ENCODE peak calls at places on chromosomes 3 and 15, in nine cellular contexts. One of them, this sample, is unnamed.

GRCh38 chr3:58035512-58035867 is 27.3 kb downstream of the FLNB start:
- DNase-seq in NCI-H1930: no peak
- DNase-seq in left kidney: no peak
- DNase-seq in left ventricle myocardium inferior: no peak
- DNase-seq in A549: no peak
- DNase-seq in sigmoid colon: no peak
- DNase-seq in SW480: no peak
- DNase-seq in fibroblast of gingiva: no peak
- DNase-seq in AG08395: peak
- DNase-seq in this sample: no peak

GRCh38 chr3:17577795-17578520 is 164.5 kb downstream of the TBC1D5 start:
- DNase-seq in left ventricle myocardium inferior: no peak
- DNase-seq in fibroblast of gingiva: no peak
- DNase-seq in SW480: no peak
- DNase-seq in left kidney: peak
- DNase-seq in AG08395: peak
- DNase-seq in A549: no peak
- DNase-seq in NCI-H1930: no peak
- DNase-seq in sigmoid colon: no peak
- DNase-seq in this sample: no peak

GRCh38 chr15:98077186-98077585 is 116.7 kb downstream of the ARRDC4 start:
- DNase-seq in AG08395: peak
- DNase-seq in sigmoid colon: no peak
- DNase-seq in SW480: peak
- DNase-seq in fibroblast of gingiva: no peak
- DNase-seq in A549: no peak
- DNase-seq in left ventricle myocardium inferior: no peak
- DNase-seq in left kidney: peak
- DNase-seq in NCI-H1930: no peak
- DNase-seq in this sample: no peak

GRCh38 chr3:194140520-194141414 is 4.8 kb downstream of the HES1 start:
- DNase-seq in left kidney: peak
- DNase-seq in fibroblast of gingiva: no peak
- DNase-seq in AG08395: no peak
- DNase-seq in SW480: peak
- DNase-seq in NCI-H1930: no peak
- DNase-seq in left ventricle myocardium inferior: peak
- DNase-seq in sigmoid colon: peak
- DNase-seq in A549: peak
- DNase-seq in this sample: no peak

GRCh38 chr3:130906374-130906995 is 12.6 kb downstream of the ATP2C1 start:
- DNase-seq in NCI-H1930: no peak
- DNase-seq in fibroblast of gingiva: no peak
- DNase-seq in A549: no peak
- DNase-seq in SW480: no peak
- DNase-seq in left ventricle myocardium inferior: no peak
- DNase-seq in AG08395: no peak
- DNase-seq in left kidney: no peak
- DNase-seq in sigmoid colon: no peak
- DNase-seq in this sample: no peak

GRCh38 chr15:61275901-61276300 is 46.8 kb upstream of the RORA start:
- DNase-seq in left ventricle myocardium inferior: no peak
- DNase-seq in fibroblast of gingiva: no peak
- DNase-seq in left kidney: no peak
- DNase-seq in NCI-H1930: no peak
- DNase-seq in AG08395: no peak
- DNase-seq in A549: no peak
- DNase-seq in SW480: peak
- DNase-seq in sigmoid colon: no peak
- DNase-seq in this sample: no peak

GRCh38 chr3:149536429-149536828 is 61.9 kb downstream of the TM4SF4 start:
- DNase-seq in A549: peak
- DNase-seq in AG08395: peak
- DNase-seq in fibroblast of gingiva: peak
- DNase-seq in sigmoid colon: peak
- DNase-seq in NCI-H1930: no peak
- DNase-seq in SW480: no peak
- DNase-seq in left ventricle myocardium inferior: peak
- DNase-seq in left kidney: peak
- DNase-seq in this sample: no peak

GRCh38 chr3:29757054-29757777 is 476.3 kb downstream of the RBMS3 start:
- DNase-seq in left ventricle myocardium inferior: no peak
- DNase-seq in left kidney: peak
- DNase-seq in fibroblast of gingiva: no peak
- DNase-seq in NCI-H1930: no peak
- DNase-seq in A549: no peak
- DNase-seq in SW480: no peak
- DNase-seq in AG08395: no peak
- DNase-seq in sigmoid colon: no peak
- DNase-seq in this sample: no peak

GRCh38 chr3:168620854-168621253 is 525.1 kb upstream of the GOLIM4 start:
- DNase-seq in fibroblast of gingiva: no peak
- DNase-seq in AG08395: no peak
- DNase-seq in NCI-H1930: no peak
- DNase-seq in A549: peak
- DNase-seq in sigmoid colon: no peak
- DNase-seq in left ventricle myocardium inferior: no peak
- DNase-seq in left kidney: peak
- DNase-seq in SW480: peak
- DNase-seq in this sample: no peak

GRCh38 chr15:88006146-88006545 is 250.4 kb downstream of the NTRK3 start:
- DNase-seq in NCI-H1930: no peak
- DNase-seq in left ventricle myocardium inferior: no peak
- DNase-seq in left kidney: no peak
- DNase-seq in fibroblast of gingiva: no peak
- DNase-seq in A549: no peak
- DNase-seq in SW480: no peak
- DNase-seq in AG08395: no peak
- DNase-seq in sigmoid colon: no peak
- DNase-seq in this sample: no peak

GRCh38 chr3:129622933-129623332 is 16.5 kb upstream of the PLXND1 start:
- DNase-seq in left kidney: no peak
- DNase-seq in AG08395: no peak
- DNase-seq in left ventricle myocardium inferior: peak
- DNase-seq in A549: no peak
- DNase-seq in fibroblast of gingiva: no peak
- DNase-seq in sigmoid colon: no peak
- DNase-seq in NCI-H1930: no peak
- DNase-seq in SW480: no peak
- DNase-seq in this sample: no peak

This sample was measured in chondrocyte.